ENCODE peak calls at places on chromosomes 6 and 20, in seven cellular contexts. N is amniotic epithelial cell, O is ELR, J is A673, T is Caki2, F is GM10248, G is Daoy. B is an unnamed sample.

GRCh38 chr20:58718121-58718563 is 25.5 kb downstream of the NPEPL1 start:
- DNase-seq in N (no peak), O (no peak), G (no peak), F (peak), T (no peak), J (no peak), B (no peak)

GRCh38 chr6:46138281-46138680 is 8.5 kb downstream of the ENPP4 start:
- DNase-seq in J (no peak), N (no peak), O (no peak), G (no peak), F (peak), T (no peak), B (no peak)

GRCh38 chr6:129593233-129593564 is 116.8 kb downstream of the ARHGAP18 start:
- DNase-seq in N (peak), G (no peak), O (peak), J (no peak), T (peak), F (no peak), B (no peak)

GRCh38 chr6:37765182-37765780 is 54.2 kb upstream of the ZFAND3 start:
- DNase-seq in O (no peak), G (no peak), J (no peak), F (no peak), T (no peak), N (no peak), B (no peak)

GRCh38 chr6:146851837-146852236 is 253.1 kb downstream of the ADGB start:
- DNase-seq in N (peak), T (no peak), F (no peak), O (peak), J (no peak), G (peak), B (peak)

GRCh38 chr6:134979142-134979541 is 29.2 kb upstream of the ALDH8A1 start:
- DNase-seq in O (no peak), T (no peak), F (peak), G (no peak), J (no peak), N (no peak), B (no peak)

GRCh38 chr20:6122111-6122872 is 538 bp downstream of the FERMT1 start:
- DNase-seq in G (peak), F (no peak), J (no peak), N (peak), O (peak), T (no peak), B (no peak)

GRCh38 chr6:130093546-130093945 is 75.2 kb downstream of the L3MBTL3 start:
- DNase-seq in O (no peak), T (no peak), J (no peak), F (no peak), N (no peak), G (no peak), B (no peak)

GRCh38 chr6:164216368-164216767 is 801.9 kb downstream of the QKI start:
- DNase-seq in O (no peak), F (no peak), N (no peak), G (no peak), T (no peak), J (no peak), B (no peak)

GRCh38 chr20:63167026-63167917 is 48.7 kb downstream of the YTHDF1 start:
- DNase-seq in O (peak), G (no peak), T (no peak), F (peak), N (no peak), J (no peak), B (no peak)

GRCh38 chr6:55088896-55089295 is 85.4 kb upstream of the HCRTR2 start:
- DNase-seq in T (no peak), J (no peak), F (no peak), N (no peak), G (no peak), O (no peak), B (no peak)

GRCh38 chr20:34529742-34530141 is 13.5 kb downstream of the DYNLRB1 start:
- DNase-seq in J (no peak), O (no peak), N (no peak), G (no peak), T (no peak), F (no peak), B (no peak)

GRCh38 chr6:158635427-158636073 is 9.0 kb downstream of the DYNLT1 start:
- DNase-seq in G (no peak), J (no peak), N (no peak), F (no peak), O (no peak), T (no peak), B (no peak)

GRCh38 chr6:152750694-152751093 is at the start of gene VIP:
- DNase-seq in J (peak), G (no peak), T (peak), F (no peak), O (peak), N (peak), B (no peak)

GRCh38 chr6:42049116-42049809 is 1.1 kb upstream of the TAF8 start:
- DNase-seq in J (no peak), T (no peak), F (no peak), G (no peak), O (no peak), N (no peak), B (no peak)

GRCh38 chr20:53227523-53227922 is 255.4 kb downstream of the TSHZ2 start:
- DNase-seq in F (no peak), N (peak), T (no peak), O (no peak), G (no peak), J (no peak), B (no peak)

B was measured in GM04503.